ENCODE peak calls at places on chromosomes 1 and 21, in four cellular contexts. One of them, this sample, is unnamed.

GRCh38 chr1:21508580-21509350 is 458 bp upstream of the ALPL start:
- DNase-seq in fibroblast of pulmonary artery: peak
- DNase-seq in B cell: peak
- DNase-seq in PC-9: no peak
- DNase-seq in this sample: peak

GRCh38 chr1:71804140-71804539 is 478.2 kb downstream of the NEGR1 start:
- DNase-seq in fibroblast of pulmonary artery: no peak
- DNase-seq in B cell: no peak
- DNase-seq in PC-9: no peak
- DNase-seq in this sample: no peak

GRCh38 chr1:110144366-110144765 is 5.9 kb upstream of the SLC6A17 start:
- DNase-seq in fibroblast of pulmonary artery: no peak
- DNase-seq in B cell: no peak
- DNase-seq in PC-9: no peak
- DNase-seq in this sample: no peak

GRCh38 chr1:224377676-224378006 is 21.0 kb downstream of the CNIH4 start:
- DNase-seq in fibroblast of pulmonary artery: peak
- DNase-seq in B cell: no peak
- DNase-seq in PC-9: peak
- DNase-seq in this sample: peak

GRCh38 chr1:51444096-51444495 is 75.0 kb downstream of the EPS15 start:
- DNase-seq in fibroblast of pulmonary artery: no peak
- DNase-seq in B cell: no peak
- DNase-seq in PC-9: no peak
- DNase-seq in this sample: no peak

GRCh38 chr21:33478858-33479678 is 706 bp downstream of the TMEM50B start:
- DNase-seq in fibroblast of pulmonary artery: peak
- DNase-seq in B cell: peak
- DNase-seq in PC-9: no peak
- DNase-seq in this sample: peak

GRCh38 chr1:212139526-212140137 is 104.1 kb downstream of the DTL start:
- DNase-seq in fibroblast of pulmonary artery: no peak
- DNase-seq in B cell: no peak
- DNase-seq in PC-9: no peak
- DNase-seq in this sample: no peak

GRCh38 chr1:8257621-8258020 is 60.3 kb upstream of the SLC45A1 start:
- DNase-seq in fibroblast of pulmonary artery: no peak
- DNase-seq in B cell: no peak
- DNase-seq in PC-9: peak
- DNase-seq in this sample: peak

GRCh38 chr1:19010995-19011696 is 54.7 kb upstream of the IFFO2 start:
- DNase-seq in fibroblast of pulmonary artery: peak
- DNase-seq in B cell: no peak
- DNase-seq in PC-9: peak
- DNase-seq in this sample: peak

GRCh38 chr1:110230381-110231199 is 20.5 kb downstream of the KCNC4 start:
- DNase-seq in fibroblast of pulmonary artery: no peak
- DNase-seq in B cell: no peak
- DNase-seq in PC-9: no peak
- DNase-seq in this sample: no peak

GRCh38 chr1:105137543-105138444 is 1388.1 kb downstream of the AMY1C start:
- DNase-seq in fibroblast of pulmonary artery: no peak
- DNase-seq in B cell: no peak
- DNase-seq in PC-9: peak
- DNase-seq in this sample: peak

GRCh38 chr1:154865442-154866256 is 4.4 kb downstream of the KCNN3 start:
- DNase-seq in fibroblast of pulmonary artery: no peak
- DNase-seq in B cell: no peak
- DNase-seq in PC-9: peak
- DNase-seq in this sample: no peak

GRCh38 chr1:47332779-47333577 is 612 bp upstream of the CMPK1 start:
- DNase-seq in fibroblast of pulmonary artery: no peak
- DNase-seq in B cell: no peak
- DNase-seq in PC-9: no peak
- DNase-seq in this sample: no peak

GRCh38 chr1:43367026-43367903 is 546 bp downstream of the ELOVL1 start:
- DNase-seq in fibroblast of pulmonary artery: no peak
- DNase-seq in B cell: peak
- DNase-seq in PC-9: no peak
- DNase-seq in this sample: peak

GRCh38 chr1:41380979-41381690 is 19.9 kb downstream of the FOXO6 start:
- DNase-seq in fibroblast of pulmonary artery: no peak
- DNase-seq in B cell: no peak
- DNase-seq in PC-9: no peak
- DNase-seq in this sample: no peak

DNA sequence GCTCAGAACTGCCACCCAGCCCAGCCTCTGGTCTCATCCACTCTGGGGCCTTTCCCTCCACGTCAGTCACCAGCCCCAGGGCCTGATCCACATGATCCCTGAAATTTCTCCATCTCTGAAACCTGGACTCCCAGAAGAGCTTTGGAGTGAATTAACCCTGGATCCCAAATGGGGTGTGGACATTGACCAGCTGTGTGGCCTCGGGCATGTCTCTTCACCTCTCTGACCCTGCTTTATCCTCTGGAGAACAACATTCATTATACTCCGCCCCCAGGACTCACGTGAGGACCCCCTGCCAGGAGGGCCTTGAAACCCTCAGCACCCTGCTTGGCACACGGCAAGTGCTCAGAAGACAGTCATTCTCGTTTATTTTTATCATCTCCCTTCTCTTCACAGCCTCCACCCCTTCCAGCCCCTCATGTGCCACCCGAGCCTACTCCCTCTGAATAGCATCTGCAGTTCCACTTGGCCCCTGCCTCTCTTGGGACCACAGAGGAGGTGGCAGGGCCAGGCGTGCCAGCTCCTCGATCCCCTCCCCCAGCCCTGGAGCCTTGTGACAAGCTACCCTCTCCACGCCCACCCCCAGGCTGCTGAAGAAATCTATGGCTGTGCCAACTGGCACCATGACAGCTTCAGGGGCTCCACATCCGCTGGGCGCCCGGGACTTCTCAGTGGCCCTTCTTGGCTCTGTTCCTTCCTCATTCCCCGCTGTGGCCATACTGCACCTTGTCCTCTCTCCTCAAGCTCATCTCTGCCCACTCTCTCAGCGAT is 18.1 kb downstream of the ADGRB2 start:
- DNase-seq in fibroblast of pulmonary artery: no peak
- DNase-seq in B cell: no peak
- DNase-seq in PC-9: no peak
- DNase-seq in this sample: no peak
- TF ChIP-seq CTCF in fibroblast of pulmonary artery: no peak
- TF ChIP-seq CTCF in B cell: peak
- TF ChIP-seq CTCF in PC-9: peak
- TF ChIP-seq CTCF in this sample: no peak

GRCh38 chr1:202888507-202889360 is at the start of gene RABIF:
- DNase-seq in fibroblast of pulmonary artery: peak
- DNase-seq in B cell: peak
- DNase-seq in PC-9: peak
- DNase-seq in this sample: peak
- TF ChIP-seq CTCF in fibroblast of pulmonary artery: peak
- TF ChIP-seq CTCF in B cell: no peak
- TF ChIP-seq CTCF in PC-9: no peak
- TF ChIP-seq CTCF in this sample: no peak

DNA sequence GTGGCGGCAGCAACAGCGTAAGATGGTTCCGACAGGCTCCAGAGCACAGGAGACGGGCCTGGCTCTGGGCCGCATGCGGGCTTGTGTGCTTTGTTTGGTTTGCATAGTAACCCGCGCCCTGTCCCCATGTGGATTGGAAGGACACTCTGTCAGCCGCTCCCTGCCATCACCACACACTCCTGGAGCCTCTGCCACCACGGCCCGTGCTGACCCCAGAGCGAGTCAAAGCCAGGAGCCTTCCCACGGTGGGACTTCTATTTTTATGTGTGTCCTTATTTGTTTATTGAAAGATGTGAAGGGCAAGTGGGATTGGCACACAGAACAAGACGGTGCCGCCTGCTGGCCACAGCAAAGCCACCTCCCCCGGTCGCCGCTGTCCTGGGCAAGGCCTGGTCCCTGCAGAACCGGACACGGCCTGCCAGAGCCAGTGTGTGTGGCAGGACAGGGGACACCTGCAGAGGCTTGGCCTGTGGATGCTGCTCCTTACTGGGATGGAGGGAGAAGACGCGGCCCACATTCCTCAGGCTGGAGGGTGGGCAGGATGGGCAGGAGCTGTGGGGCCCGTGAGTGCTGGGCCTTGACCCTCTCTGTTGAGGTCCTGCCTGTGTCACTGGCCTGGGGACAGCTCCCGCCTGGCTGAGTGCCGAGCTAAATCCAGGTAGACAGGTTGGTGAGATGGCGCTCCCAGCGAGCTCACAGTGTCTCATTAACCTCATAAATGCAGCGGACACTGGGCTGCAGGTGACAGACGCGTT is 64.4 kb downstream of the AGPAT3 start:
- DNase-seq in fibroblast of pulmonary artery: no peak
- DNase-seq in B cell: no peak
- DNase-seq in PC-9: no peak
- DNase-seq in this sample: no peak
- TF ChIP-seq CTCF in fibroblast of pulmonary artery: no peak
- TF ChIP-seq CTCF in B cell: no peak
- TF ChIP-seq CTCF in PC-9: no peak
- TF ChIP-seq CTCF in this sample: no peak

GRCh38 chr21:37759777-37760176 is 156.5 kb downstream of the KCNJ6 start:
- DNase-seq in fibroblast of pulmonary artery: no peak
- DNase-seq in B cell: no peak
- DNase-seq in PC-9: no peak
- DNase-seq in this sample: no peak

GRCh38 chr21:37757631-37758376 is 158.5 kb downstream of the KCNJ6 start:
- DNase-seq in fibroblast of pulmonary artery: no peak
- DNase-seq in B cell: no peak
- DNase-seq in PC-9: no peak
- DNase-seq in this sample: no peak

GRCh38 chr21:37762606-37763005 is 153.7 kb downstream of the KCNJ6 start:
- DNase-seq in fibroblast of pulmonary artery: no peak
- DNase-seq in B cell: no peak
- DNase-seq in PC-9: no peak
- DNase-seq in this sample: no peak

GRCh38 chr21:37763298-37763697 is 153.0 kb downstream of the KCNJ6 start:
- DNase-seq in fibroblast of pulmonary artery: no peak
- DNase-seq in B cell: no peak
- DNase-seq in PC-9: no peak
- DNase-seq in this sample: no peak

DNA sequence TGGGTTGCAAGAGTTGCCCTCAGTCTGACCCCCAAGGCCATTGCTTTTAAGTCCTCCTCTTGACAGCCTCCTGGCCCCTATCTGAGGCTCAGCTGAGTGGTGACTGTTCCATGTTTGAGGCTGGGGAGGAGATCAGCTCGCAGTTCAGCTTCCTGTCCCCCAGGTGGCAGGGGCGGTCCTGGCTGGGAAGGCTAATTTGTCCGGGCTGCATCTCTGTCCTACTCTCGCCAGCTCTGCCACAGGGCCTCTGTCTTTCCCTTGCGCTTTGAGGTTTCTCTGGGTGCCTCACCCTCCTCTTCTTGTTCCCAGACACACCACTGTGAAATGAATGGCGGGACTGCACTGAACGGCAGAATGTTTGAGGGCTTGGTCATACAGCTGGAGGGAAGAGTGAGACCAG is 157.3 kb downstream of the KCNJ6 start:
- DNase-seq in fibroblast of pulmonary artery: peak
- DNase-seq in B cell: no peak
- DNase-seq in PC-9: no peak
- DNase-seq in this sample: peak
- TF ChIP-seq CTCF in fibroblast of pulmonary artery: peak
- TF ChIP-seq CTCF in B cell: no peak
- TF ChIP-seq CTCF in PC-9: peak
- TF ChIP-seq CTCF in this sample: peak

GRCh38 chr1:64663654-64664053 is 81.2 kb upstream of the RAVER2 start:
- DNase-seq in fibroblast of pulmonary artery: no peak
- DNase-seq in B cell: peak
- DNase-seq in PC-9: no peak
- DNase-seq in this sample: peak
- TF ChIP-seq CTCF in fibroblast of pulmonary artery: peak
- TF ChIP-seq CTCF in B cell: no peak
- TF ChIP-seq CTCF in PC-9: no peak
- TF ChIP-seq CTCF in this sample: peak

GRCh38 chr1:217563179-217563578 is 67.7 kb downstream of the GPATCH2 start:
- DNase-seq in fibroblast of pulmonary artery: no peak
- DNase-seq in B cell: no peak
- DNase-seq in PC-9: no peak
- DNase-seq in this sample: no peak
- TF ChIP-seq CTCF in fibroblast of pulmonary artery: no peak
- TF ChIP-seq CTCF in B cell: no peak
- TF ChIP-seq CTCF in PC-9: no peak
- TF ChIP-seq CTCF in this sample: peak

DNA sequence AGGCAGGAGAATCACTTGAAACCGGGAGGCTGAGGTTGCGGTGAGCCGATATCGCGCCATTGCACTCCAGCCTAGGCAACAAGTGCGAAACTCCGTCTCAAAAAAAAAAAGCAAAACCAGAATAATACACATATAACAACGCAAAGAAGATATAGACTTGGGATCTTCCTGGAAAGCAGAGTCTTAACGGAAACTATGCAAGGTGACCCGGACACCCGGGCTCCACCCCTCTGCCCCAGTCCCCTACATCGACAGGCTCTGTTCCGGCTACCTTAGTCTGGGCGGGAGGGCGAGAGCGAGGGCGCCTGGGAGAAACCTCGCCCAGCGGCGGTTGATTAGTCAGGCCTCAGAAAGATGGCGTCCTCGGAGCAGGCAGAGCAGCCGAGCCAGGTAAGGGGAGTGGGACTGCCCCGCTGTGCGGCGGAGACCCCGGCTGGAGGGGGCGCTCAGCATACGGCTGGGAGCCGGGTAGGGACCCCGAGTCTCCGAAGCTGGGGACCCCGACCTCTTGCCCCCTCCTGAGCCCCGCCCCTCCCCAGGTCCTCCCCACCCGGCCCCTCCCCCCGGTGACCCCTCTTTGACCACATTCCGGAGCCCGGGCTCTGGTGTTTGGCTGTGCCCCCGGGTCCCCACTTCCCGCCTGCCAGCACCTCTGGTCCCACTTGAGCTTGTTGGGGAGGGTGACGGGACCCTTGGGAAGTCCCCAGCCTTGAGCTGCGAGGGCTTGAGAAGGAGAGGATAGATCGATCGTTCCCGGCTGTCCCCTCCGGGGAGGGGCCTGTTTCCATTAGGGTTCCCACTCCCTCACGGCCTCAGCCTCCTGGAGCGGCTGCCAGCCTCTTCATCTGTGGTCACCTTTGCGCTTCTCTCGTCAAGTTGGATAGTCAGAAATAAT is at the start of gene PEX14:
- DNase-seq in fibroblast of pulmonary artery: peak
- DNase-seq in B cell: peak
- DNase-seq in PC-9: peak
- DNase-seq in this sample: peak
- TF ChIP-seq CTCF in fibroblast of pulmonary artery: no peak
- TF ChIP-seq CTCF in B cell: no peak
- TF ChIP-seq CTCF in PC-9: no peak
- TF ChIP-seq CTCF in this sample: no peak

This sample was measured in MCF 10A.